ENCODE peak calls at places on chromosomes 11 and 22, in ten cellular contexts. One of them, this sample, is unnamed. For H3K27me3, the result is how much of the 10 kb centered on the place peaks cover.

GRCh38 chr22:48517039-48518030 is 1310.3 kb downstream of the BRD1 start:
- DNase-seq in tibial artery: no peak
- DNase-seq in endothelial cell of umbilical vein: no peak
- DNase-seq in vagina: no peak
- DNase-seq in AG04450: no peak
- DNase-seq in GM23338: no peak
- DNase-seq in adrenal gland: no peak
- DNase-seq in left lung: no peak
- DNase-seq in naive thymus-derived CD4-positive, alpha-beta T cell: no peak
- DNase-seq in lower lobe of right lung: no peak
- DNase-seq in this sample: no peak

GRCh38 chr11:102762414-102762813 is 18.0 kb downstream of the MMP10 start:
- DNase-seq in GM23338: no peak
- DNase-seq in left lung: no peak
- DNase-seq in naive thymus-derived CD4-positive, alpha-beta T cell: no peak
- DNase-seq in lower lobe of right lung: no peak
- DNase-seq in endothelial cell of umbilical vein: peak
- DNase-seq in tibial artery: no peak
- DNase-seq in adrenal gland: no peak
- DNase-seq in AG04450: no peak
- DNase-seq in vagina: no peak
- DNase-seq in this sample: no peak

GRCh38 chr22:41507330-41508063 is 36.8 kb downstream of the POLR3H start:
- DNase-seq in adrenal gland: no peak
- DNase-seq in AG04450: no peak
- DNase-seq in GM23338: no peak
- DNase-seq in vagina: no peak
- DNase-seq in tibial artery: no peak
- DNase-seq in endothelial cell of umbilical vein: no peak
- DNase-seq in naive thymus-derived CD4-positive, alpha-beta T cell: no peak
- DNase-seq in left lung: no peak
- DNase-seq in lower lobe of right lung: no peak
- DNase-seq in this sample: no peak

GRCh38 chr11:59918494-59918893 is 19.7 kb upstream of the OOSP1 start:
- DNase-seq in adrenal gland: no peak
- DNase-seq in left lung: no peak
- DNase-seq in tibial artery: no peak
- DNase-seq in AG04450: no peak
- DNase-seq in vagina: no peak
- DNase-seq in lower lobe of right lung: no peak
- DNase-seq in endothelial cell of umbilical vein: no peak
- DNase-seq in GM23338: no peak
- DNase-seq in naive thymus-derived CD4-positive, alpha-beta T cell: no peak
- DNase-seq in this sample: no peak

GRCh38 chr22:43476341-43476740 is 64.5 kb downstream of the MPPED1 start:
- DNase-seq in endothelial cell of umbilical vein: no peak
- DNase-seq in vagina: no peak
- DNase-seq in GM23338: peak
- DNase-seq in AG04450: no peak
- DNase-seq in left lung: no peak
- DNase-seq in tibial artery: no peak
- DNase-seq in adrenal gland: no peak
- DNase-seq in naive thymus-derived CD4-positive, alpha-beta T cell: no peak
- DNase-seq in lower lobe of right lung: no peak
- DNase-seq in this sample: peak

GRCh38 chr22:42787357-42787736 is 66.7 kb upstream of the A4GALT start:
- DNase-seq in GM23338: no peak
- DNase-seq in endothelial cell of umbilical vein: no peak
- DNase-seq in tibial artery: no peak
- DNase-seq in lower lobe of right lung: no peak
- DNase-seq in naive thymus-derived CD4-positive, alpha-beta T cell: no peak
- DNase-seq in adrenal gland: no peak
- DNase-seq in left lung: no peak
- DNase-seq in AG04450: no peak
- DNase-seq in vagina: no peak
- DNase-seq in this sample: no peak

GRCh38 chr22:41048791-41049717 is 43.3 kb upstream of the EP300 start:
- DNase-seq in left lung: peak
- DNase-seq in endothelial cell of umbilical vein: peak
- DNase-seq in tibial artery: peak
- DNase-seq in vagina: peak
- DNase-seq in adrenal gland: peak
- DNase-seq in lower lobe of right lung: peak
- DNase-seq in GM23338: peak
- DNase-seq in naive thymus-derived CD4-positive, alpha-beta T cell: no peak
- DNase-seq in AG04450: peak
- DNase-seq in this sample: peak

GRCh38 chr11:107702723-107703122 is 9.1 kb downstream of the SLN start:
- DNase-seq in vagina: no peak
- DNase-seq in lower lobe of right lung: no peak
- DNase-seq in AG04450: no peak
- DNase-seq in naive thymus-derived CD4-positive, alpha-beta T cell: no peak
- DNase-seq in adrenal gland: no peak
- DNase-seq in GM23338: no peak
- DNase-seq in left lung: no peak
- DNase-seq in tibial artery: no peak
- DNase-seq in endothelial cell of umbilical vein: no peak
- DNase-seq in this sample: no peak

GRCh38 chr11:328012-328411 is 7.4 kb upstream of the IFITM3 start:
- DNase-seq in lower lobe of right lung: no peak
- DNase-seq in naive thymus-derived CD4-positive, alpha-beta T cell: no peak
- DNase-seq in left lung: no peak
- DNase-seq in tibial artery: peak
- DNase-seq in adrenal gland: no peak
- DNase-seq in endothelial cell of umbilical vein: no peak
- DNase-seq in AG04450: no peak
- DNase-seq in GM23338: no peak
- DNase-seq in vagina: no peak
- DNase-seq in this sample: peak

GRCh38 chr22:32800158-32800557 is 1.3 kb upstream of the TIMP3 start:
- DNase-seq in adrenal gland: no peak
- DNase-seq in left lung: no peak
- DNase-seq in naive thymus-derived CD4-positive, alpha-beta T cell: no peak
- DNase-seq in AG04450: no peak
- DNase-seq in endothelial cell of umbilical vein: no peak
- DNase-seq in vagina: no peak
- DNase-seq in GM23338: no peak
- DNase-seq in lower lobe of right lung: no peak
- DNase-seq in tibial artery: peak
- DNase-seq in this sample: no peak

GRCh38 chr11:12150831-12151382 is 40.5 kb downstream of the MICAL2 start:
- DNase-seq in adrenal gland: no peak
- DNase-seq in GM23338: no peak
- DNase-seq in vagina: no peak
- DNase-seq in naive thymus-derived CD4-positive, alpha-beta T cell: no peak
- DNase-seq in AG04450: no peak
- DNase-seq in tibial artery: no peak
- DNase-seq in endothelial cell of umbilical vein: no peak
- DNase-seq in left lung: no peak
- DNase-seq in lower lobe of right lung: no peak
- DNase-seq in this sample: peak

GRCh38 chr22:48315415-48316244 is 1512.0 kb downstream of the BRD1 start:
- DNase-seq in AG04450: no peak
- DNase-seq in left lung: no peak
- DNase-seq in GM23338: no peak
- DNase-seq in endothelial cell of umbilical vein: no peak
- DNase-seq in tibial artery: no peak
- DNase-seq in vagina: no peak
- DNase-seq in naive thymus-derived CD4-positive, alpha-beta T cell: no peak
- DNase-seq in lower lobe of right lung: no peak
- DNase-seq in adrenal gland: no peak
- DNase-seq in this sample: peak

GRCh38 chr11:28739489-28740280 is 631.5 kb downstream of the METTL15 start:
- DNase-seq in vagina: no peak
- DNase-seq in left lung: no peak
- DNase-seq in tibial artery: no peak
- DNase-seq in AG04450: no peak
- DNase-seq in lower lobe of right lung: no peak
- DNase-seq in naive thymus-derived CD4-positive, alpha-beta T cell: no peak
- DNase-seq in GM23338: no peak
- DNase-seq in adrenal gland: no peak
- DNase-seq in endothelial cell of umbilical vein: peak
- DNase-seq in this sample: no peak

GRCh38 chr22:36323182-36323854 is 64.4 kb downstream of the MYH9 start:
- DNase-seq in left lung: peak
- DNase-seq in lower lobe of right lung: peak
- DNase-seq in GM23338: no peak
- DNase-seq in endothelial cell of umbilical vein: peak
- DNase-seq in AG04450: no peak
- DNase-seq in vagina: no peak
- DNase-seq in adrenal gland: peak
- DNase-seq in naive thymus-derived CD4-positive, alpha-beta T cell: no peak
- DNase-seq in tibial artery: peak
- DNase-seq in this sample: no peak

GRCh38 chr11:124075841-124076571 is 34.9 kb upstream of the OR10G7 start:
- DNase-seq in endothelial cell of umbilical vein: peak
- DNase-seq in left lung: no peak
- DNase-seq in lower lobe of right lung: peak
- DNase-seq in tibial artery: no peak
- DNase-seq in AG04450: no peak
- DNase-seq in naive thymus-derived CD4-positive, alpha-beta T cell: no peak
- DNase-seq in GM23338: peak
- DNase-seq in adrenal gland: peak
- DNase-seq in vagina: no peak
- DNase-seq in this sample: peak

GRCh38 chr11:65434667-65435179 is 12.1 kb downstream of the NEAT1 start:
- DNase-seq in GM23338: no peak
- DNase-seq in AG04450: no peak
- DNase-seq in vagina: no peak
- DNase-seq in naive thymus-derived CD4-positive, alpha-beta T cell: no peak
- DNase-seq in tibial artery: no peak
- DNase-seq in endothelial cell of umbilical vein: peak
- DNase-seq in left lung: peak
- DNase-seq in adrenal gland: peak
- DNase-seq in lower lobe of right lung: no peak
- DNase-seq in this sample: no peak

DNA sequence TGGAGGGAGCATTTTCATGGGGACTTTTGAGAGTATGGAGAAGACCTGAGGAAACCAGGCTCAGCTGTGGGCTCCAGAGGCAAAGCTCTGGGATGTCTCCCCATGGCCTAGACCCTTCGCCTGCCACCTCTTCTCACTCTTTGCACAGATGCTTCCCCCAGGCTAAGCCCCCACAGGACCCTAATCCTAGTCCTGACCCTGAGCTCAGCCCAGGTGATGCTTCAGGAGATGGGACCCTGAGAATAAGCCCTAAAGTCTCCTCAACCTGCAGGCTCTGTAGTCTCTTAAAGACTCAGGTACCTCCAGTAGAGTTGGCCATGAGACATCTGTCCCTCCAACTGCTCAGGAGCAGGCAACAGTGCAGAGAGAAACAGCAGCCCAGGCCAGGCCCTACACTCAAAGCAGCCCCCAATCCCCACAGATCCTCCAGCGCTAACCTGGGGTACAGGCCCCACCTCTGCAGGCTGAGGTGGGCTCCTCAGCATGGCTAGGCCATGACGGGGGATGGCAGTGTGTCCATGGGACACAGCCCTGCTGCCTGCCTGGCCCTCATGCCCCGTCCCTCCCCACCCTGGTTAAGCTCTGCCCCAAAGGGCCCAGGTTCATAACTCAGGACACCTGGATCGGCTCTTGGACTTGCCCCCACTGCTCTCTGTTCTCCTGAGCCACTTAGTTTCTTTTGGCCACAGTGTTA is 39.4 kb downstream of the GGTLC2 start:
- DNase-seq in GM23338: no peak
- DNase-seq in naive thymus-derived CD4-positive, alpha-beta T cell: no peak
- DNase-seq in vagina: no peak
- DNase-seq in left lung: no peak
- DNase-seq in tibial artery: no peak
- DNase-seq in lower lobe of right lung: no peak
- DNase-seq in adrenal gland: no peak
- DNase-seq in AG04450: no peak
- DNase-seq in endothelial cell of umbilical vein: no peak
- DNase-seq in this sample: peak
- H3K27me3 ChIP-seq in GM23338: half or more
- H3K27me3 ChIP-seq in naive thymus-derived CD4-positive, alpha-beta T cell: under half
- H3K27me3 ChIP-seq in vagina: under half
- H3K27me3 ChIP-seq in left lung: under half
- H3K27me3 ChIP-seq in tibial artery: under half
- H3K27me3 ChIP-seq in lower lobe of right lung: under half
- H3K27me3 ChIP-seq in adrenal gland: under half
- H3K27me3 ChIP-seq in AG04450: under half
- H3K27me3 ChIP-seq in endothelial cell of umbilical vein: under half
- H3K27me3 ChIP-seq in this sample: under half

DNA sequence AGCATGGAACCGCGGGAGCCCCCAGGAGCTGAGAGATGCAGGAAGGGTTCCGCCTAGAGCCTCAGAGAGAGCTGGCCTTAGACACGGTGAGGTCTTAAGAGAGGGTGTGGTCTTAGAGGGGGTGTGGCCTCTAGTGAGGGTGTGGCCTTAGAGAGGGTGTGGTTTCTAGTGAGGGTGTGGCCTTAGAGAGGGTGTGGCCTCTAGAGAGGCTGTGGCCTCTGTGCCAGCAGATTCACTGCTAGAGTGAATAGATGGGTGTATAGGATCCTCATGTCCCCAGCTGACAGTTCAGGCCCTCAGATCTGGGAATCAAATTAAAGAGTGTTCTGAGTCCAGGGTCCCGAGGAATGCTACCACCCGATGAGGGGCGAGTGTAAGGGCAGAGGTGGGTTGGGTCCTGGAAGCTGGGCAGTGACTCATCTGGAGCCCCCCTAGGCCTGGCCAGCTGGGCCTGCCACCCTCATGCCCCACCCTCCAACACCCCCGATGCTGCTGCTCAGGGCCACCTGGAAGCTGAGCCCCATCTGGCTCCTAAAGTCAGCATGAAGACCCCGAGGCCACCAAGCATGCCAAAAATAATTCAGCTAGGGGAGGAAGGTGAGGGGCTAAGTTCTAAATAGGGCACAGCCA is 49.5 kb downstream of the IGF2 start:
- DNase-seq in tibial artery: no peak
- DNase-seq in naive thymus-derived CD4-positive, alpha-beta T cell: no peak
- DNase-seq in adrenal gland: peak
- DNase-seq in GM23338: peak
- DNase-seq in vagina: peak
- DNase-seq in endothelial cell of umbilical vein: peak
- DNase-seq in AG04450: no peak
- DNase-seq in lower lobe of right lung: peak
- DNase-seq in left lung: no peak
- DNase-seq in this sample: peak
- H3K27me3 ChIP-seq in tibial artery: under half
- H3K27me3 ChIP-seq in naive thymus-derived CD4-positive, alpha-beta T cell: under half
- H3K27me3 ChIP-seq in adrenal gland: under half
- H3K27me3 ChIP-seq in GM23338: under half
- H3K27me3 ChIP-seq in vagina: under half
- H3K27me3 ChIP-seq in endothelial cell of umbilical vein: under half
- H3K27me3 ChIP-seq in AG04450: under half
- H3K27me3 ChIP-seq in lower lobe of right lung: under half
- H3K27me3 ChIP-seq in left lung: under half
- H3K27me3 ChIP-seq in this sample: under half

GRCh38 chr11:17724020-17724908 is 4.9 kb downstream of the MYOD1 start:
- DNase-seq in left lung: no peak
- DNase-seq in endothelial cell of umbilical vein: no peak
- DNase-seq in adrenal gland: no peak
- DNase-seq in vagina: no peak
- DNase-seq in AG04450: no peak
- DNase-seq in tibial artery: no peak
- DNase-seq in naive thymus-derived CD4-positive, alpha-beta T cell: no peak
- DNase-seq in GM23338: no peak
- DNase-seq in lower lobe of right lung: no peak
- DNase-seq in this sample: no peak
- H3K27me3 ChIP-seq in left lung: half or more
- H3K27me3 ChIP-seq in endothelial cell of umbilical vein: under half
- H3K27me3 ChIP-seq in adrenal gland: under half
- H3K27me3 ChIP-seq in vagina: under half
- H3K27me3 ChIP-seq in AG04450: half or more
- H3K27me3 ChIP-seq in tibial artery: under half
- H3K27me3 ChIP-seq in naive thymus-derived CD4-positive, alpha-beta T cell: under half
- H3K27me3 ChIP-seq in GM23338: half or more
- H3K27me3 ChIP-seq in lower lobe of right lung: half or more
- H3K27me3 ChIP-seq in this sample: half or more

GRCh38 chr22:21098099-21098671 is 52.4 kb downstream of the LRRC74B start:
- DNase-seq in AG04450: no peak
- DNase-seq in tibial artery: no peak
- DNase-seq in naive thymus-derived CD4-positive, alpha-beta T cell: no peak
- DNase-seq in GM23338: peak
- DNase-seq in left lung: no peak
- DNase-seq in endothelial cell of umbilical vein: no peak
- DNase-seq in adrenal gland: no peak
- DNase-seq in lower lobe of right lung: no peak
- DNase-seq in vagina: no peak
- DNase-seq in this sample: no peak
- H3K27me3 ChIP-seq in AG04450: under half
- H3K27me3 ChIP-seq in tibial artery: under half
- H3K27me3 ChIP-seq in naive thymus-derived CD4-positive, alpha-beta T cell: under half
- H3K27me3 ChIP-seq in GM23338: under half
- H3K27me3 ChIP-seq in left lung: under half
- H3K27me3 ChIP-seq in endothelial cell of umbilical vein: under half
- H3K27me3 ChIP-seq in adrenal gland: under half
- H3K27me3 ChIP-seq in lower lobe of right lung: under half
- H3K27me3 ChIP-seq in vagina: under half
- H3K27me3 ChIP-seq in this sample: under half

This sample was measured in spleen.